ENCODE peak calls at places on chromosomes 13 and 19, in eight cellular contexts. H is dermis blood vessel endothelial cell; M is nucleus accumbens; B is stimulated activated CD8-positive, alpha-beta memory T cell treated with anti-CD3 and anti-CD28 coated beads, Interleukin-12 subunit alpha, Interleukin-12 subunit beta, amount 100 ng/mL, for 4 hours; W is H54; C is dorsolateral prefrontal cortex; T is NCI-H69; V is K562. U is an unnamed sample.

GRCh38 chr13:94243551-94243950 is 235.9 kb downstream of the DCT start:
- DNase-seq in H (no peak), M (no peak), B (no peak), W (no peak), C (no peak), T (no peak), V (no peak), U (no peak)

GRCh38 chr13:20219585-20219984 is 12.5 kb downstream of the GJB6 start:
- DNase-seq in H (no peak), M (no peak), B (no peak), W (no peak), C (no peak), T (no peak), V (no peak), U (no peak)

GRCh38 chr19:58218899-58219298 is 9.8 kb upstream of the ZNF544 start:
- DNase-seq in H (peak), M (no peak), B (no peak), W (no peak), C (no peak), T (peak), V (no peak), U (no peak)

GRCh38 chr13:114148521-114148855 is 16.1 kb upstream of the RASA3 start:
- DNase-seq in H (no peak), M (no peak), B (peak), W (no peak), C (no peak), T (no peak), V (no peak), U (no peak)

GRCh38 chr13:29925457-29925856 is 75.0 kb upstream of the UBL3 start:
- DNase-seq in H (peak), M (no peak), B (no peak), W (no peak), C (no peak), T (peak), V (no peak), U (no peak)

GRCh38 chr19:43779820-43780219 is 953 bp downstream of the KCNN4 start:
- DNase-seq in H (no peak), M (no peak), B (no peak), W (no peak), C (no peak), T (peak), V (no peak), U (no peak)

GRCh38 chr19:4635763-4636135 is 3.6 kb upstream of the TNFAIP8L1 start:
- DNase-seq in H (no peak), M (no peak), B (no peak), W (no peak), C (no peak), T (peak), V (no peak), U (no peak)

GRCh38 chr13:51955841-51956603 is 55.2 kb downstream of the ATP7B start:
- DNase-seq in H (no peak), M (no peak), B (no peak), W (no peak), C (no peak), T (peak), V (peak), U (no peak)

U was measured in activated gamma-delta T cell.